ENCODE peak calls at places on chromosomes 12 and 14, in eight cellular contexts. T is CD14-positive monocyte; H is cardiac fibroblast; X is AG04449; B is IMR-90; A is AG04450; K is CD8-positive, alpha-beta T cell; F is uterus. V is an unnamed sample.

GRCh38 chr14:96635850-96636249 is 133.7 kb downstream of the PAPOLA start:
- DNase-seq in T (no peak), H (no peak), X (no peak), B (no peak), A (no peak), K (no peak), F (peak; percentile 4), V (peak; percentile 75)

GRCh38 chr14:26775765-26776577 is 178.1 kb upstream of the NOVA1 start:
- DNase-seq in T (no peak), H (peak; percentile 77), X (no peak), B (peak; percentile 36), A (no peak), K (no peak), F (no peak), V (no peak)

GRCh38 chr14:32620724-32621123 is 291.6 kb downstream of the AKAP6 start:
- DNase-seq in T (no peak), H (no peak), X (no peak), B (peak; percentile 21), A (no peak), K (no peak), F (no peak), V (no peak)

GRCh38 chr12:115872919-115873357 is 404.6 kb downstream of the MED13L start:
- DNase-seq in T (no peak), H (no peak), X (no peak), B (no peak), A (no peak), K (no peak), F (no peak), V (no peak)

GRCh38 chr14:79483989-79484388 is 727.3 kb downstream of the DIO2 start:
- DNase-seq in T (no peak), H (no peak), X (no peak), B (no peak), A (no peak), K (no peak), F (no peak), V (no peak)

GRCh38 chr14:87255046-87255445 is 737.9 kb downstream of the GALC start:
- DNase-seq in T (no peak), H (no peak), X (no peak), B (no peak), A (no peak), K (no peak), F (no peak), V (no peak)

GRCh38 chr12:96719671-96720362 is 187.2 kb upstream of the NEDD1 start:
- DNase-seq in T (no peak), H (peak; percentile 26), X (no peak), B (peak; percentile 40), A (no peak), K (no peak), F (no peak), V (no peak)

GRCh38 chr14:88849717-88850116 is 25.3 kb downstream of the TTC8 start:
- DNase-seq in T (no peak), H (no peak), X (no peak), B (no peak), A (no peak), K (no peak), F (no peak), V (no peak)

GRCh38 chr12:1574863-1575254 is 19.5 kb downstream of the FBXL14 start:
- DNase-seq in T (no peak), H (no peak), X (no peak), B (no peak), A (no peak), K (no peak), F (no peak), V (no peak)

GRCh38 chr12:1573960-1574862 is 20.2 kb downstream of the FBXL14 start:
- DNase-seq in T (no peak), H (no peak), X (no peak), B (no peak), A (no peak), K (no peak), F (no peak), V (no peak)

GRCh38 chr12:1575799-1576401 is 18.5 kb downstream of the FBXL14 start:
- DNase-seq in T (no peak), H (peak; percentile 55), X (no peak), B (peak; percentile 75), A (no peak), K (no peak), F (peak; percentile 32), V (no peak)

GRCh38 chr12:1576410-1577240 is 17.8 kb downstream of the FBXL14 start:
- DNase-seq in T (no peak), H (peak; percentile 88), X (no peak), B (peak; percentile 85), A (no peak), K (no peak), F (peak; percentile 86), V (no peak)

DNA sequence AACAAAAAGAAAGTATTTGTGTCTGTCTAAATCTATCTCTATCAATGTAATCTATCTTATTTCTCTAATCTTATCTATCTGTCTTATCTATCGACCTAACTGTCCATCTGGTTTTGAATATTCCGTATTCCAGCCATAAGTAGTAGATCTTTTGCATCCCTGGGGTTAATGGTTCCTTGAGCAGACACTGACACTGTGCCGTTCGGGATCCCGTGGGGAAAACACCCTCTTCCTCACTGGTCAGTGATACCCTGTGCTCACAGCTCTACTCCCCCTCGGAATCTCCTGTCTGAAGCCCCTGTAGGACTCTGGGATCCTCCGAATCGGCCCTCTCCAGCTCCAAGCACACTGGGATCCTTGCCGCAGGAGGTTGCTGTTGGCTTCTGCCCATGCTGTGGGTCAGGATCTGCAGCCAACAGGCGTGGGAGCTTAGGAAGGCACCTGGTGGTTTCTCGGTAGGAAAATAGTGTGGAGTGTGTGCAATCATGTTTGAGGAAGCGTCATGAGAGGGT is 19.0 kb downstream of the FBXL14 start:
- DNase-seq in T (no peak), H (peak; percentile 27), X (no peak), B (no peak), A (no peak), K (no peak), F (peak; percentile 55), V (no peak)
- TF ChIP-seq CTCF in T (no peak), H (no peak), X (no peak), B (no peak), A (no peak), K (no peak), F (no peak), V (no peak)

DNA sequence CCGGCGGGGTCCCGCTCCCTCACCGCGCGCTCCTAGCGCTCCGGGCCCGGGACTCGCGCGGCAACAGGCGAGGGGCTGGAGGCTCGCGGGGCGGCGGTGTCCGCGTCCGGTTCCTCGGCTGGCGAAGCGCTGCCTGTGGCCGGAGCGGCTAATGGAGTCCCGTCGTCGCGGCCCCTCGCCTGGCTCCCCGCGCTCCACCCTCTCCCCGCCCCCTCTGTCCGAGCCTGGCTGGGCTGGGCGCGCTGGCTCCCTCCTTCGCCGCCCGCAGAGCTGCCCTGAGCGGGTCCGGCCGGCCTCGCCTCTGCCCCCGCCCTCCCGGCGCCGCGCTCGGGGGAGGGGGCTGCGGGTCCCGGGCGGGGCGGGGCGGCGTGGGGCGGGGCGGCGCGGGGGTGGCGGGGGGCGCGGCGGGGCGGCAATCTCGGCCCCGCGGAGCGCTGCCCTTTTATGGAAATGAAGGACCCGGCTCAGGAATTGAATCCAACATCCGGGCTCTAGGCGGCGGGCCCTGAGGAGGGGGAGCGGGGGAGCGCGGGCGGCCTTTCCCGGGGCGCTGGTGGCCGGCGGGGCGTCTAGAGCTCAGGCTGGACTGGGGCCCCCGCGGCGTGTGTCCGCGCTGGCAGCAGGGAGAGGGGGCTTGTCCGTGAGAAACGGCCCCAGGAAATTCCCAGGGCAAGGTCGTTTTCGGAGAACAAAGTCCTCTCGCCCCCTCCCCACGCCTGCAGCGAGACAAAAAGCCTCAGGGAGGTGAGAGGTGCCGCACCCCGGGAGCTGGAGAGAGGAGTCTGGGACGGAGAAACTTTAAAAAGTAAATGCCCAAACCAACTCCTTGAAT is at the start of gene FERMT2:
- DNase-seq in T (no peak), H (peak; percentile 95), X (no peak), B (peak; percentile 82), A (peak; percentile 69), K (no peak), F (peak; percentile 93), V (peak; percentile 97)
- TF ChIP-seq CTCF in T (no peak), H (no peak), X (no peak), B (no peak), A (no peak), K (no peak), F (peak; percentile 19), V (no peak)

DNA sequence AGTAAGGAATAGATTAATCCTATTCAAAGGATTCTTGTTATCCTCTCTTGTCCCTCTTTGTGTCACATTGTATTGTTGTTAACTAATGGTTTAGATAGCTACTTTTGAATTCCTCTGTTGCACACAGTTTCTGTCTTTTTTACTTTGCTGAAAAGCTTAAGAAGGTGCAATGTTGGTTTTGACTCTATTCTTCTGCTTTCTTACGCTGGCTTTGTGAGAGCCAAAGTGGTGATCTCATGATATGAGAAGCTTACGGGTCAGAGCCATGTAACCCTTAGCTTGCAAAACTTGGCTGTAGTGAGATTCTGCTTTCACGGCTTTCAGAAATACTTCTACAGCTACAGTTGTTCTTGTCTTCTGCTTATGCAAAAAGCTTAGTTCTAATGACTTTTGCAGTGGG is 239.7 kb downstream of the TRHDE start:
- DNase-seq in T (no peak), H (no peak), X (peak; percentile 16), B (peak; percentile 85), A (peak; percentile 56), K (no peak), F (no peak), V (no peak)
- TF ChIP-seq CTCF in T (no peak), H (no peak), X (no peak), B (no peak), A (no peak), K (no peak), F (no peak), V (no peak)

GRCh38 chr14:38210168-38210567 is 2.5 kb downstream of the SSTR1 start:
- DNase-seq in T (no peak), H (peak; percentile 39), X (no peak), B (peak; percentile 86), A (no peak), K (no peak), F (no peak), V (no peak)

GRCh38 chr14:38207830-38208815 is at the start of gene SSTR1:
- DNase-seq in T (no peak), H (peak; percentile 12), X (no peak), B (no peak), A (no peak), K (no peak), F (no peak), V (no peak)

GRCh38 chr14:38209572-38210159 is 2.0 kb downstream of the SSTR1 start:
- DNase-seq in T (no peak), H (peak; percentile 5), X (no peak), B (no peak), A (no peak), K (no peak), F (no peak), V (no peak)

GRCh38 chr14:38207342-38207741 is 362 bp upstream of the SSTR1 start:
- DNase-seq in T (no peak), H (peak; percentile 12), X (no peak), B (no peak), A (no peak), K (no peak), F (no peak), V (no peak)

DNA sequence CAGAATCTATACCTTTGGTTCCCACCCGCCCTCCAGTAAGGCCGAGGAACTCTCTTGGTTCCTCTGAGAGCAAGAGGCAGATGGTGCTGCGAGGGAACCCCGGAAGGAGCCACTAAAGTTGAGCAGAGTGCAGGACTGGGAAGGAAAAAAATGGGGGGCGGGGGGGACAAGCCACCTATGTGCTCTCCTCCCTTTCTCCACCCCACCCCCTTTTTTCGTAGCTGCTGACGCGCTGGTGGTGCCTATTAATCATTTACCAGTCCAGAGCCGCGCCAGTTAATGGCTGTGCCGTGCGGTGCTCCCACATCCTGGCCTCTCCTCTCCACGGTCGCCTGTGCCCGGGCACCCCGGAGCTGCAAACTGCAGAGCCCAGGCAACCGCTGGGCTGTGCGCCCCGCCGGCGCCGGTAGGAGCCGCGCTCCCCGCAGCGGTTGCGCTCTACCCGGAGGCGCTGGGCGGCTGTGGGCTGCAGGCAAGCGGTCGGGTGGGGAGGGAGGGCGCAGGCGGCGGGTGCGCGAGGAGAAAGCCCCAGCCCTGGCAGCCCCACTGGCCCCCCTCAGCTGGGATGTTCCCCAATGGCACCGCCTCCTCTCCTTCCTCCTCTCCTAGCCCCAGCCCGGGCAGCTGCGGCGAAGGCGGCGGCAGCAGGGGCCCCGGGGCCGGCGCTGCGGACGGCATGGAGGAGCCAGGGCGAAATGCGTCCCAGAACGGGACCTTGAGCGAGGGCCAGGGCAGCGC is 1.3 kb downstream of the SSTR1 start:
- DNase-seq in T (no peak), H (peak; percentile 72), X (no peak), B (peak; percentile 74), A (no peak), K (no peak), F (no peak), V (no peak)
- TF ChIP-seq CTCF in T (no peak), H (peak; percentile 8), X (peak; percentile 82), B (peak; percentile 53), A (peak; percentile 58), K (no peak), F (no peak), V (no peak)